ENCODE peak calls at places on chromosomes 1 and 21, in nine cellular contexts. Y is HepG2, R is AG04450, V is epithelial cell of esophagus, A is AG04449, C is SJSA1, P is body of pancreas, X is iPS DF 6.9, F is GM23338. O is an unnamed sample.
A peak's percentile ranks its signal among the peaks of the same experiment; 100 is the strongest.

GRCh38 chr1:57345916-57346315 is 77.9 kb downstream of the DAB1 start:
- DNase-seq in P (no peak), C (no peak), X (no peak), F (no peak), R (no peak), V (no peak), Y (no peak), A (no peak), O (peak; percentile 61)

GRCh38 chr1:201277441-201277840 is 5.9 kb upstream of the PKP1 start:
- DNase-seq in X (no peak), C (no peak), V (peak; percentile 52), R (no peak), A (no peak), P (no peak), F (no peak), Y (no peak), O (no peak)

GRCh38 chr1:44853201-44853600 is 10.1 kb upstream of the PTCH2 start:
- DNase-seq in P (no peak), Y (no peak), F (no peak), A (no peak), R (no peak), C (no peak), X (no peak), V (peak; percentile 10), O (no peak)

GRCh38 chr1:209560952-209561351 is 22.6 kb upstream of the CAMK1G start:
- DNase-seq in F (no peak), A (no peak), Y (no peak), R (no peak), P (no peak), V (no peak), C (no peak), X (no peak), O (no peak)

GRCh38 chr21:38646213-38646837 is 148.0 kb upstream of the ERG start:
- DNase-seq in F (no peak), C (no peak), X (no peak), Y (no peak), R (no peak), V (peak; percentile 99), P (no peak), A (no peak), O (no peak)

GRCh38 chr1:159090566-159091546 is 14.3 kb upstream of the AIM2 start:
- DNase-seq in Y (no peak), C (no peak), V (peak; percentile 80), F (no peak), P (no peak), R (no peak), X (no peak), A (no peak), O (no peak)

GRCh38 chr1:48405400-48405799 is 66.6 kb downstream of the SPATA6 start:
- DNase-seq in V (no peak), R (no peak), Y (no peak), C (no peak), F (no peak), X (no peak), A (no peak), P (no peak), O (no peak)

GRCh38 chr1:246642719-246643118 is 76.5 kb downstream of the CNST start:
- DNase-seq in C (no peak), R (no peak), A (no peak), X (no peak), P (no peak), Y (no peak), V (no peak), F (no peak), O (no peak)

GRCh38 chr1:94044290-94044790 is 76.6 kb downstream of the ABCA4 start:
- DNase-seq in R (no peak), X (no peak), V (no peak), P (peak; percentile 76), Y (peak; percentile 66), A (no peak), F (no peak), C (no peak), O (no peak)

DNA sequence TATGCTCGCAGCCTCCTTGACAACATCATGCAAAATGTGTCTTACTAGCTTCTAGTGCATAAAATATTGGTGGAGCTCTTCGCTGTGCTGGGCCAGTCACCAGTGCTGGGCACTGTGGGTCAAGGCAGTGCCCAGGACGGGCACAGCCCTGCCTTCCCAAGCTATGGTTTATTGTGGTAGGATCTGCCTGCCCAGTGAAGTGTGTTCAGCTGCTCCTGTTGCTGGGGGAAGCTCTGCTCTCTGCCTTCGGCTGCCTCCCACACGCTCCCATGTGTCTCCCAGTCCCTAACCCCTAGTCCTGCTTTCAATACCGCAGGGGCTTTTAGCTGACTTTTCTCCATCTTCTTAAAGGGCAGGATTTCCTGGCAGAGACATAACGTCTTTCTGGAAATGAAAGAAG is 15.7 kb downstream of the EPHX1 start:
- DNase-seq in A (no peak), X (no peak), Y (no peak), F (no peak), P (no peak), C (no peak), R (no peak), V (no peak), O (no peak)
- H3K4me3 ChIP-seq in A (no peak overlapping the region), X (no peak overlapping the region), Y (no peak overlapping the region), F (no peak overlapping the region), P (no peak overlapping the region), C (no peak overlapping the region), R (no peak overlapping the region), V (no peak overlapping the region), O (no peak overlapping the region)

GRCh38 chr1:112332751-112333150 is 63.3 kb upstream of the CTTNBP2NL start:
- DNase-seq in V (peak; percentile 82), Y (no peak), P (no peak), R (no peak), C (no peak), A (no peak), X (no peak), F (no peak), O (no peak)

GRCh38 chr1:112341986-112342385 is 54.0 kb upstream of the CTTNBP2NL start:
- DNase-seq in R (no peak), P (no peak), C (no peak), X (no peak), A (no peak), Y (no peak), V (no peak), F (no peak), O (no peak)

GRCh38 chr1:112335351-112335750 is 60.7 kb upstream of the CTTNBP2NL start:
- DNase-seq in C (no peak), X (no peak), Y (no peak), V (peak; percentile 82), F (no peak), R (no peak), P (no peak), A (no peak), O (no peak)

DNA sequence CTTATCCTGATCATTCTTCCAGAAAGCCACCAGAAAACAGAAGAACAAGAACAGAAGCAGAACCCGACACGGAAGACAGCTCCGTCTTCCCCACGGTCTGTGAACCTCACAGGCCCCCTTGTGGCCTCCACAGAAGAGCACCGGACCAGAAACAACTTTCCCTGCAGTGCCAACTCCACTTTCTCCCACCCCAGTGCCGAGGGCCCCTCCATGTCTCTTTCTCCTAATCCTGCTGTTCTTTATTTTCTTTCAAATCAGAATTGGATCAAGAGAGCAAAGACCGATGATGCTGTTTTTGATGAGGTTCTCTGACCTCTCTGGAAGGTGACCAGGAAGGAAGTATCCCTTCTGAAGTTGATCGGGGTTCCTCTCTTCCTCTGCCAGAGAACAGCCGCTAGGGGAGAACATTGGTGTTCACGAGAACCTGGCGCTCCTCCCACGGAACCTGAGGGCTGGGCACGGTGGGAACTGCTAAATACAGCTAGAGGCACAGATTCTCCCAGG is 58.9 kb upstream of the CTTNBP2NL start:
- DNase-seq in A (no peak), V (peak; percentile 60), P (peak; percentile 53), R (peak; percentile 11), F (peak; percentile 66), X (no peak), Y (peak; percentile 13), C (no peak), O (no peak)
- H3K4me3 ChIP-seq in A (no peak overlapping the region), V (no peak overlapping the region), P (no peak overlapping the region), R (no peak overlapping the region), F (no peak overlapping the region), X (no peak overlapping the region), Y (peak overlapping the region; percentile 27), C (no peak overlapping the region), O (peak overlapping the region; percentile 22)

DNA sequence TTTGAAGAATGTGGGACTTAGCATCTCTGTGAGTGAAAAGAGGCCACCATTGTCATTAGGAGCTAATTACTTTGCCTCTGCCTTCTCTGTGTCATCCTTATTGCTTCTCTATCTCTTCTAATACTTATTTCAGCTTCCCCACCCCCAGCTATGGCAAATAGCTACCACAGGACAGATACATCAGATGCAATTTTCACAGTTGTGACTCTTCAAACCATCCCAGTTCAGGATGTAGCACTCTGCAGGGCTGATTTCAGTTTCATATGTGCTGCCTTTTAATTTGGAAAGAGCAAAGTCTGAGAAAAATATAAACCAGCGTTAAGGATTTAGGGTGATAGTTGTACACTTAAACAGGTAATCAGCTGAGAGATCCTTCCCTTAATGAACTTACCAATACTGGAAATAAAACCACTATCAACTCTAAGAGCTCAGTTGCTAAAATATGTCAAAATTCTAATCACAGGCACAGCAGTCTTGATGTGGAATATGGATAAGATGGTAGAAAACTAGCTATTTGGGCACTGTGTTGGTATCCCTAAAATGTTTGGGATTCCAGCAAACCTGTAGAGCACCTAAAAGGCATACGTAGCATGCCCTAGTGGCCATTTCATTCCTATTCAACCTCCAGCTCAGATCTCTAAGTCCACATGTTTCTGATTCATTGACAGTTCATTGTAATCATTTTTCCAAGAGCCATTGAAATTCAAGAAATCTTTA is 148.4 kb downstream of the SYT2 start:
- DNase-seq in F (peak; percentile 75), V (no peak), R (no peak), P (no peak), A (no peak), C (no peak), Y (no peak), X (no peak), O (no peak)
- H3K4me3 ChIP-seq in F (no peak overlapping the region), V (no peak overlapping the region), R (no peak overlapping the region), P (no peak overlapping the region), A (no peak overlapping the region), C (no peak overlapping the region), Y (no peak overlapping the region), X (no peak overlapping the region), O (no peak overlapping the region)

GRCh38 chr1:109252893-109253802 is 3.8 kb downstream of the CELSR2 start:
- DNase-seq in R (no peak), P (peak; percentile 42), F (no peak), C (no peak), Y (no peak), X (no peak), V (peak; percentile 57), A (no peak), O (no peak)
- H3K4me3 ChIP-seq in R (no peak overlapping the region), P (no peak overlapping the region), F (peak overlapping the region; percentile 26), C (no peak overlapping the region), Y (no peak overlapping the region), X (no peak overlapping the region), V (peak overlapping the region; percentile 47), A (no peak overlapping the region), O (no peak overlapping the region)

O was measured in Jurkat, Clone E6-1.